ENCODE peak calls at places on chromosomes 4 and X, in ten cellular contexts. W is dorsolateral prefrontal cortex; M is A549; N is AG04450; U is substantia nigra; X is hepatocyte; F is neural progenitor cell; T is Peyer's patch; K is CD8-positive, alpha-beta memory T cell; Y is tibial nerve. D is an unnamed sample.

GRCh38 chr4:149056615-149057014 is 614.4 kb upstream of the NR3C2 start:
- DNase-seq in F (no peak), K (no peak), X (peak), T (no peak), U (no peak), Y (no peak), W (no peak), M (no peak), N (no peak), D (no peak)

GRCh38 chr4:25563071-25563564 is 92.5 kb upstream of the SLC34A2 start:
- DNase-seq in Y (no peak), N (no peak), X (no peak), T (no peak), F (peak), W (no peak), U (no peak), K (no peak), M (peak), D (no peak)

GRCh38 chrX:9133426-9133825 is 99.5 kb upstream of the FAM9B start:
- DNase-seq in Y (no peak), W (no peak), U (no peak), N (no peak), M (no peak), T (no peak), X (no peak), F (no peak), K (no peak), D (no peak)

GRCh38 chrX:45344597-45344996 is 143.9 kb upstream of the DIPK2B start:
- DNase-seq in T (no peak), N (no peak), F (no peak), X (no peak), U (no peak), W (no peak), K (no peak), M (no peak), Y (no peak), D (no peak)

GRCh38 chr4:55125087-55125721 is at the start of gene KDR:
- DNase-seq in W (no peak), F (peak), N (no peak), X (peak), U (no peak), T (peak), M (no peak), Y (no peak), K (no peak), D (no peak)

GRCh38 chr4:82951196-82951595 is 50.7 kb downstream of the THAP9 start:
- DNase-seq in U (no peak), N (no peak), W (no peak), K (no peak), X (no peak), Y (no peak), T (no peak), M (no peak), F (no peak), D (no peak)

GRCh38 chrX:96611619-96612362 is 72.9 kb upstream of the DIAPH2 start:
- DNase-seq in F (peak), U (no peak), Y (no peak), W (no peak), M (no peak), K (no peak), N (no peak), T (no peak), X (no peak), D (no peak)

GRCh38 chr4:14719053-14719452 is 283.2 kb upstream of the CPEB2 start:
- DNase-seq in K (no peak), Y (no peak), T (no peak), W (no peak), F (no peak), M (peak), U (no peak), X (peak), N (no peak), D (no peak)

GRCh38 chrX:79568309-79568708 is 201.2 kb upstream of the ITM2A start:
- DNase-seq in U (no peak), X (no peak), M (no peak), W (no peak), Y (no peak), K (no peak), T (no peak), F (no peak), N (no peak), D (no peak)

GRCh38 chrX:2552621-2553297 is 52.0 kb upstream of the DHRSX start:
- DNase-seq in N (no peak), W (no peak), Y (peak), F (no peak), X (peak), M (peak), K (no peak), T (no peak), U (no peak), D (no peak)

GRCh38 chrX:147635186-147635585 is 276.5 kb upstream of the FMR1 start:
- DNase-seq in N (no peak), F (no peak), T (no peak), X (no peak), W (no peak), Y (no peak), U (no peak), K (no peak), M (no peak), D (no peak)

GRCh38 chr4:98775672-98776071 is 117.3 kb upstream of the TSPAN5 start:
- DNase-seq in U (no peak), Y (no peak), N (no peak), W (no peak), K (no peak), F (no peak), T (no peak), M (no peak), X (no peak), D (no peak)

GRCh38 chr4:7247521-7247920 is 55.2 kb downstream of the SORCS2 start:
- DNase-seq in T (no peak), K (no peak), Y (no peak), N (no peak), X (no peak), W (no peak), F (no peak), M (no peak), U (no peak), D (no peak)

GRCh38 chr4:7248857-7249256 is 56.5 kb downstream of the SORCS2 start:
- DNase-seq in K (no peak), M (no peak), U (no peak), Y (no peak), F (no peak), W (no peak), X (no peak), N (no peak), T (no peak), D (no peak)

GRCh38 chr4:7244766-7245320 is 52.5 kb downstream of the SORCS2 start:
- DNase-seq in X (no peak), W (no peak), Y (no peak), T (no peak), M (no peak), K (no peak), F (no peak), N (no peak), U (no peak), D (no peak)

GRCh38 chr4:7251321-7251720 is 59.0 kb downstream of the SORCS2 start:
- DNase-seq in U (no peak), N (no peak), M (no peak), W (no peak), F (no peak), X (no peak), T (no peak), Y (no peak), K (no peak), D (no peak)

GRCh38 chr4:7247946-7248345 is 55.6 kb downstream of the SORCS2 start:
- DNase-seq in X (no peak), K (no peak), F (no peak), Y (no peak), N (no peak), M (no peak), W (no peak), T (no peak), U (no peak), D (no peak)
- H3K27ac ChIP-seq in X (no peak), K (no peak), F (no peak), Y (no peak), N (no peak), M (no peak), W (no peak), T (no peak), U (no peak), D (no peak)

GRCh38 chr4:169397762-169398161 is 127.0 kb upstream of the SH3RF1 start:
- DNase-seq in Y (no peak), K (no peak), W (no peak), U (no peak), M (no peak), T (no peak), X (no peak), N (no peak), F (no peak), D (no peak)
- H3K27ac ChIP-seq in Y (no peak), K (no peak), W (no peak), U (no peak), M (no peak), T (no peak), X (no peak), N (no peak), F (no peak), D (no peak)

DNA sequence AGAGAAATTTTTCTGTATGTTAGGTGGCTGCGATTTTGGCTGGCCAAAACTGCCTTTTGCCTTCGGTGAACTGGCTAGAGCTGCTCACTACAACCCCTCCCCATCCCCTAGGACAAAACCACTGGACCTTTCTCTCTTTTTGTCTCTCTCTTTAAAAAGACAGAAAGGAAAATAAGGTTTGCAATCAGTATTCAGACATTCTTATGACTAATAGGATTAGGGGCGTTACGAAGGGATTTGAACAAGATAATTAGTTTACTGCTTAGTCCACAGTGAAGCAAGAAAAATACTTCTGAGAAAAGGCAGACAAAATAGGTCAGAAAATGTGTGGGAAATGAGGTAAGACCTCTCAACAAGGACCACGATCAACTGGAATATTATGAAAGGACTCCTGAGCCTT is 180.4 kb downstream of the SLIT2 start:
- DNase-seq in W (no peak), T (no peak), Y (no peak), N (no peak), K (no peak), U (no peak), F (peak), X (peak), M (no peak), D (no peak)
- H3K27ac ChIP-seq in W (no peak), T (no peak), Y (no peak), N (no peak), K (no peak), U (no peak), F (peak), X (peak), M (no peak), D (no peak)

DNA sequence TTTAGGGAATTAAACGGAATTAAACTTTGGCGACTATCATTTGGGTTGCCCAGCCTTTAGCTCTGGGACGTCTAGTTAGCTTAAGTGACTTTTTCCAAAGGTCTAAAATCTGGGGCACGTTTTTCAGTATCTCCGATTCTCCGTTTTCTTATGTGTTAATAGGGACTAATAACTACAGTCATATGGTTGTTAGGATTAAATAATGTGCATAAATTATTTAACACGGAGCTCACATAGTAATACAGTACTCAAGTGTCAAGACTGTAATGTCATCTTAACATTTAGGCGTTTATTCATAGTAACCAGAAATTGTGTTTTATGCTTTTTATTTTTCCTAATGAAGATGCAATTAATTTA is 466 bp upstream of the CCNA2 start:
- DNase-seq in X (no peak), M (no peak), W (no peak), K (no peak), U (no peak), N (no peak), Y (no peak), F (no peak), T (no peak), D (no peak)
- H3K27ac ChIP-seq in X (peak), M (peak), W (peak), K (peak), U (no peak), N (no peak), Y (peak), F (no peak), T (peak), D (peak)

DNA sequence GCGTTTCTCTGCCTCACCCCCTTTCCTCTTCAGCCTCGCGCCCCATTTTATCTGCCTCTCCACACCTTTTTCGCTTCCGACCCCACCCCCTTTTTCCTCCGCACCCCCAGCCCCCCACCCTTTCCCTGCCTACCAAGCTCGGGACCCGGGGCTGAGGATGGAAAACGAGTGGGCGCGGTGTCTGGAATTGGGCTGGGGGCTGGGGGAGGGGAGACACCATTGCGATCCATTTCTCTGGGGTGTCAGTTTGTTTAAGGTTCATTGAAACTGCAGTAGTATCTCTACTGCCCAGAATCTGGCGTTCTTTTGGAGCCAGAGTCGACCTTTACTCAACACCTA is 708 bp downstream of the SLC9A6 start:
- DNase-seq in Y (no peak), W (no peak), X (no peak), M (no peak), N (no peak), U (no peak), K (peak), F (peak), T (no peak), D (no peak)
- H3K27ac ChIP-seq in Y (peak), W (peak), X (peak), M (peak), N (no peak), U (peak), K (peak), F (no peak), T (peak), D (peak)

DNA sequence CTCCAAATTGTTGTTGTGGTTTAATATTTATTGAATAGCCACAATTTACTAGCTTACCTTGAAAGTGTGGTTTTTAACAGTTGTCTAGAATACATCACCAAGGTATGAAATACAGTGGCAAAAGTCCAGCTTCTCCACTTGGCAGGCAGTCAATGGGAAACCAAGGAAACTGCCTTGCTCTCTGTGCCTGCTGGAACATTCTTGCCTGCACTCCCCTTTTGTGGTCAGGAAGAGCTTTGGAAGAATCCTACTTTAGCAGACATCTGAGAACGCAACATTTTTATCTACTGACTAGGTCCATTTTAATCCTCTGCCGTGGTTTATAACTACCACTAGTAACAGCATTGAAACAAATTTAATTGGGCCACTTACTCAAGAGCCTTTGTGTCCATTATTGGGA is 64.5 kb downstream of the TENM3 start:
- DNase-seq in N (peak), W (no peak), K (no peak), U (no peak), Y (peak), F (no peak), T (no peak), X (peak), M (no peak), D (no peak)
- H3K27ac ChIP-seq in N (peak), W (no peak), K (no peak), U (no peak), Y (no peak), F (no peak), T (no peak), X (no peak), M (no peak), D (no peak)

GRCh38 chr4:48336471-48336870 is 4.9 kb upstream of the SLAIN2 start:
- DNase-seq in M (no peak), N (no peak), Y (no peak), K (no peak), U (no peak), T (no peak), X (no peak), F (no peak), W (no peak), D (no peak)
- H3K27ac ChIP-seq in M (no peak), N (no peak), Y (no peak), K (no peak), U (no peak), T (no peak), X (no peak), F (no peak), W (no peak), D (no peak)

D was measured in CD4-positive, alpha-beta T cell.